ENCODE peak calls at places on chromosomes 13 and 19, in nine cellular contexts. D is astrocyte of the spinal cord; L is substantia nigra; H is head of caudate nucleus; Q is cardiac septum; I is mucosa of gallbladder; G is nucleus accumbens; R is choroid plexus epithelial cell; N is activated CD4-positive, alpha-beta T cell treated with anti-CD3 and anti-CD28 coated beads, Interleukin-2, amount 50 U/mL, for 4 hours. P is an unnamed sample.

GRCh38 chr19:31054430-31054829 is 294.8 kb downstream of the TSHZ3 start:
- DNase-seq in Q (no peak), D (peak; percentile 74), I (no peak), L (no peak), G (no peak), H (no peak), N (peak; percentile 35), R (peak; percentile 92), P (peak; percentile 70)

GRCh38 chr19:13029893-13030292 is 34.6 kb downstream of the NFIX start:
- DNase-seq in G (no peak), R (no peak), I (no peak), D (no peak), L (peak; percentile 70), H (peak; percentile 78), N (no peak), Q (no peak), P (peak; percentile 50)

GRCh38 chr13:51895906-51896888 is 34.4 kb downstream of the CCDC70 start:
- DNase-seq in N (peak; percentile 18), L (peak; percentile 28), I (peak; percentile 27), R (peak; percentile 84), H (peak; percentile 60), D (peak; percentile 62), Q (no peak), G (no peak), P (peak; percentile 66)

GRCh38 chr19:4803736-4804695 is 12.5 kb downstream of the FEM1A start:
- DNase-seq in L (peak; percentile 30), H (no peak), D (peak; percentile 43), N (peak; percentile 52), Q (no peak), R (peak; percentile 47), I (no peak), G (no peak), P (peak; percentile 33)

GRCh38 chr13:98478134-98479129 is 98.5 kb downstream of the STK24 start:
- DNase-seq in Q (no peak), R (peak; percentile 30), N (no peak), H (no peak), I (no peak), G (no peak), L (no peak), D (peak; percentile 80), P (no peak)

GRCh38 chr19:44277331-44277730 is 17.6 kb downstream of the ZNF233 start:
- DNase-seq in H (no peak), D (no peak), G (no peak), L (no peak), Q (no peak), N (no peak), I (no peak), R (no peak), P (no peak)

GRCh38 chr13:31905896-31906295 is 125.7 kb upstream of the FRY start:
- DNase-seq in I (no peak), H (no peak), L (no peak), Q (no peak), G (no peak), D (no peak), N (no peak), R (no peak), P (no peak)

GRCh38 chr13:33197551-33197971 is 88.0 kb downstream of the STARD13 start:
- DNase-seq in N (no peak), R (no peak), G (no peak), I (no peak), Q (no peak), H (no peak), L (no peak), D (no peak), P (no peak)

GRCh38 chr13:66397133-66397532 is 833.0 kb downstream of the PCDH9 start:
- DNase-seq in H (no peak), I (no peak), D (no peak), G (no peak), Q (peak; percentile 67), R (no peak), L (no peak), N (no peak), P (no peak)

GRCh38 chr19:39588066-39588465 is 14.3 kb upstream of the LGALS13 start:
- DNase-seq in D (no peak), R (no peak), G (no peak), Q (no peak), L (no peak), N (no peak), I (no peak), H (no peak), P (no peak)